ENCODE peak calls at places on chromosome 21, in five cellular contexts. C is transverse colon, K is stomach, I is sigmoid colon, H is GM12878. J is an unnamed sample.

GRCh38 chr21:37668462-37669239 is 247.6 kb downstream of the KCNJ6 start:
- DNase-seq in I (no peak), K (no peak), C (no peak), H (no peak), J (no peak)

GRCh38 chr21:33949516-33950424 is 34.2 kb upstream of the ATP5PO start:
- DNase-seq in H (peak; percentile 76), I (no peak), C (no peak), K (no peak), J (no peak)

GRCh38 chr21:39850333-39850732 is 16.9 kb upstream of the PCP4 start:
- DNase-seq in H (no peak), K (no peak), I (no peak), C (no peak), J (no peak)

GRCh38 chr21:25636727-25637126 is 2.3 kb upstream of the JAM2 start:
- DNase-seq in H (no peak), K (no peak), C (no peak), I (no peak), J (no peak)

GRCh38 chr21:16013570-16013969 is 283.8 kb downstream of the USP25 start:
- DNase-seq in H (no peak), I (no peak), K (no peak), C (no peak), J (no peak)

GRCh38 chr21:43333301-43334062 is 93.4 kb downstream of the SIK1 start:
- DNase-seq in H (no peak), K (peak; percentile 64), C (no peak), I (no peak), J (peak; percentile 90)

GRCh38 chr21:34129039-34129891 is 55.9 kb downstream of the MRPS6 start:
- DNase-seq in H (no peak), I (peak; percentile 85), C (peak; percentile 42), K (peak; percentile 35), J (peak; percentile 69)

GRCh38 chr21:44054710-44055109 is 42.6 kb downstream of the TRAPPC10 start:
- DNase-seq in I (no peak), K (no peak), C (no peak), H (no peak), J (no peak)

GRCh38 chr21:30434033-30434631 is 4.1 kb downstream of the KRTAP13-4 start:
- DNase-seq in C (peak; percentile 7), K (peak; percentile 26), H (no peak), I (no peak), J (peak; percentile 10)

GRCh38 chr21:22490044-22490443 is 1491.8 kb downstream of the NCAM2 start:
- DNase-seq in H (no peak), I (no peak), K (no peak), C (no peak), J (no peak)

GRCh38 chr21:26845066-26845749 is at the start of gene ADAMTS1:
- DNase-seq in K (peak; percentile 71), H (no peak), I (peak; percentile 98), C (peak; percentile 76), J (peak; percentile 68)

GRCh38 chr21:34078915-34079314 is 5.5 kb downstream of the MRPS6 start:
- DNase-seq in K (no peak), C (peak; percentile 63), I (no peak), H (no peak), J (no peak)

GRCh38 chr21:32578107-32578691 is 7.1 kb downstream of the TCP10L start:
- DNase-seq in C (peak; percentile 34), I (no peak), H (no peak), K (no peak), J (no peak)

GRCh38 chr21:25297117-25297516 is 310.2 kb downstream of the MRPL39 start:
- DNase-seq in H (no peak), C (no peak), I (no peak), K (no peak), J (no peak)

GRCh38 chr21:34143783-34144182 is 70.4 kb downstream of the MRPS6 start:
- DNase-seq in K (no peak), I (no peak), H (no peak), C (no peak), J (no peak)

GRCh38 chr21:14616303-14617039 is 70.4 kb upstream of the SAMSN1 start:
- DNase-seq in I (no peak), C (no peak), K (no peak), H (no peak), J (no peak)

GRCh38 chr21:34320006-34320405 is 43.8 kb upstream of the KCNE2 start:
- DNase-seq in H (no peak), C (no peak), I (no peak), K (no peak), J (no peak)

GRCh38 chr21:31347435-31348032 is 3.5 kb upstream of the TIAM1 start:
- DNase-seq in K (no peak), C (no peak), H (no peak), I (no peak), J (no peak)

GRCh38 chr21:37582613-37583012 is 216.0 kb downstream of the DYRK1A start:
- DNase-seq in C (no peak), I (no peak), H (no peak), K (no peak), J (peak; percentile 12)

GRCh38 chr21:21952566-21952965 is 954.4 kb downstream of the NCAM2 start:
- DNase-seq in C (no peak), H (no peak), I (no peak), K (no peak), J (no peak)

GRCh38 chr21:35138665-35139381 is 89.7 kb upstream of the RUNX1 start:
- DNase-seq in H (no peak), K (no peak), C (no peak), I (no peak), J (no peak)

GRCh38 chr21:36981977-36982700 is 15.7 kb upstream of the HLCS start:
- DNase-seq in I (no peak), K (no peak), H (no peak), C (no peak), J (no peak)

GRCh38 chr21:42013338-42013737 is 3.2 kb upstream of the ZBTB21 start:
- DNase-seq in I (no peak), C (no peak), K (no peak), H (no peak), J (no peak)

GRCh38 chr21:37574316-37574715 is 207.7 kb downstream of the DYRK1A start:
- DNase-seq in I (peak; percentile 18), H (no peak), C (no peak), K (no peak), J (no peak)

GRCh38 chr21:43362306-43362927 is 64.5 kb downstream of the SIK1 start:
- DNase-seq in H (no peak), C (peak; percentile 77), K (peak; percentile 56), I (peak; percentile 86), J (peak; percentile 74)

GRCh38 chr21:42845296-42845965 is 33.9 kb downstream of the WDR4 start:
- DNase-seq in K (peak; percentile 77), I (peak; percentile 75), C (no peak), H (no peak), J (peak; percentile 31)

GRCh38 chr21:42572906-42573495 is 59.3 kb downstream of the SLC37A1 start:
- DNase-seq in K (peak; percentile 17), C (peak; percentile 3), I (peak; percentile 37), H (no peak), J (no peak)

GRCh38 chr21:26473471-26473870 is 99.6 kb downstream of the CYYR1 start:
- DNase-seq in I (no peak), K (no peak), C (no peak), H (no peak), J (no peak)

GRCh38 chr21:16193758-16194606 is 464.2 kb downstream of the USP25 start:
- DNase-seq in K (peak; percentile 31), H (no peak), I (peak; percentile 80), C (peak; percentile 12), J (peak; percentile 59)

GRCh38 chr21:15126948-15127347 is 62.1 kb upstream of the NRIP1 start:
- DNase-seq in I (no peak), K (no peak), C (no peak), H (no peak), J (no peak)

GRCh38 chr21:35204850-35205564 is 155.9 kb upstream of the RUNX1 start:
- DNase-seq in I (peak; percentile 89), H (no peak), C (peak; percentile 47), K (peak; percentile 90), J (peak; percentile 21)

GRCh38 chr21:28580585-28580984 is 412.1 kb downstream of the LTN1 start:
- DNase-seq in C (no peak), K (no peak), H (no peak), I (no peak), J (no peak)

GRCh38 chr21:28579986-28580550 is 412.6 kb downstream of the LTN1 start:
- DNase-seq in K (no peak), I (no peak), C (no peak), H (no peak), J (no peak)
- TF ChIP-seq POLR2AphosphoS5 in K (no peak), I (no peak), C (no peak), H (no peak), J (no peak)

DNA sequence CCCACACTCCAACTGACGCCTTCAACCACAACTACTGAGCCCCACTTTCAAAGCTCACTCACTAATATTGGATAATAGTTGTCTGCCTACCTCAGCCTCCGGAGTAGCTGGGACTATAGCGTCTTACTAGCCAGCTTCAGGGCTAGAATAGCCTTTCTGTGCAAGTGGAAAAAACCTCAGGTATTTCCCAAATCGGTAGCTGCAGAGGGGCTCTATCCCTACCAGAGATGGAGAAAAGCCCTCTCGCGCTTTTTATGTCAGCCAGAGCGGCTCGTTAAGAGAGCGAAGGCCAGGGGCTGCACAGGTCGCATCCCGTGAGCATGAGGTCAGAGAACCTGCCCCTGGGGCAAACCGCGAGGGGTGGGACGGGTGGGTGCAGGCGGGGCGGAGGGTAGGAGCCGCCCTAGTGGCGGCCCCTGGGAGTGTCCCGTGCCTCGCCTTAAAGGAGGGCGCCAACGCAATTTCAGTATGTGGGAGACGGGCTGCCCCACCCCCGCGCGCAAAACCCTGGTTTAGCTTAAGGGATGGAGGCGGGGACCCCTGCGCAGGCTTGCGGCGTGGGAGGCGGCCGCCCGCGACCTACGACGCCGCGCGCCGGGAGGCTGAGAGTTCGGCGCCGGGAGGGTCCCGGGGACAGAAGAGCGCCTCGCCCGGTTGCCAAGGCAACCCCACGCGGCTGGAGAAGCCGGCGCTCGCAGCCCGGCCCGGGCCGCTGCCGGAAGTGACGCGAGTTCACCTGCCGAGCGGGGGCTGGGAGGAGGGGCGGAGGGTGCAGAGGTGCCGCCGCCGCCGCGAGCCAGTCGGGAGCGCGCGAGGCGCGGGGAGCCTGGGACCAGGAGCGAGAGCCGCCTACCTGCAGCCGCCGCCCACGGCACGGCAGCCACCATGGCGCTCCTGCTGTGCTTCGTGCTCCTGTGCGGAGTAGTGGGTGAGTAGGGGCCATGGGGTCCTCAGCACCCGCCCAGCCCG is at the start of gene CXADR:
- DNase-seq in K (peak; percentile 93), I (no peak), C (peak; percentile 92), H (no peak), J (peak; percentile 92)
- TF ChIP-seq POLR2AphosphoS5 in K (no peak), I (peak; percentile 38), C (peak; percentile 95), H (no peak), J (peak; percentile 52)

GRCh38 chr21:38820471-38821239 is 14.9 kb downstream of the ETS2 start:
- DNase-seq in H (no peak), I (no peak), K (no peak), C (peak; percentile 75), J (no peak)

GRCh38 chr21:38817371-38818335 is 11.9 kb downstream of the ETS2 start:
- DNase-seq in K (no peak), I (no peak), C (peak; percentile 47), H (no peak), J (no peak)

GRCh38 chr21:38819719-38820147 is 14.0 kb downstream of the ETS2 start:
- DNase-seq in K (peak; percentile 58), H (no peak), C (peak; percentile 68), I (no peak), J (peak; percentile 61)

GRCh38 chr21:38818336-38818723 is 12.6 kb downstream of the ETS2 start:
- DNase-seq in I (no peak), C (no peak), K (no peak), H (no peak), J (no peak)

GRCh38 chr21:38819051-38819718 is 13.5 kb downstream of the ETS2 start:
- DNase-seq in C (no peak), H (no peak), I (no peak), K (no peak), J (no peak)
- TF ChIP-seq POLR2AphosphoS5 in C (no peak), H (no peak), I (no peak), K (no peak), J (no peak)

GRCh38 chr21:29192999-29193563 is 62.6 kb downstream of the MAP3K7CL start:
- DNase-seq in I (no peak), K (no peak), H (no peak), C (no peak), J (no peak)
- TF ChIP-seq POLR2AphosphoS5 in I (no peak), K (no peak), H (no peak), C (no peak), J (no peak)